ENCODE peak calls at places on chromosomes 6 and 20, in eight cellular contexts. I is fibroblast of lung, L is HepG2, O is colonic mucosa, G is IMR-90, U is neural progenitor cell, A is GM23248, R is astrocyte. C is an unnamed sample.

GRCh38 chr6:467111-467510 is 75.6 kb downstream of the IRF4 start:
- DNase-seq in I (no peak), L (no peak), O (no peak), G (no peak), U (no peak), A (no peak), R (no peak), C (no peak)

GRCh38 chr20:10379761-10380160 is 54.3 kb downstream of the MKKS start:
- DNase-seq in I (no peak), L (no peak), O (no peak), G (no peak), U (no peak), A (no peak), R (no peak), C (no peak)

GRCh38 chr6:147205690-147206600 is 1.7 kb downstream of the STXBP5 start:
- DNase-seq in I (peak), L (peak), O (peak), G (peak), U (peak), A (peak), R (peak), C (no peak)

GRCh38 chr6:138428943-138429616 is 25.1 kb downstream of the HEBP2 start:
- DNase-seq in I (peak), L (peak), O (no peak), G (peak), U (peak), A (peak), R (peak), C (peak)

GRCh38 chr20:32037929-32038328 is 14.1 kb upstream of the HCK start:
- DNase-seq in I (peak), L (no peak), O (no peak), G (peak), U (no peak), A (peak), R (peak), C (no peak)

GRCh38 chr6:42978487-42978792 is 541 bp downstream of the PEX6 start:
- DNase-seq in I (peak), L (no peak), O (peak), G (no peak), U (peak), A (peak), R (no peak), C (peak)

GRCh38 chr6:154732538-154732823 is 735 bp upstream of the SCAF8 start:
- DNase-seq in I (no peak), L (no peak), O (no peak), G (no peak), U (peak), A (no peak), R (peak), C (no peak)

GRCh38 chr20:18679020-18679419 is 91.2 kb downstream of the DTD1 start:
- DNase-seq in I (peak), L (no peak), O (no peak), G (peak), U (no peak), A (peak), R (peak), C (peak)

GRCh38 chr6:117547688-117548621 is 54.4 kb downstream of the GOPC start:
- DNase-seq in I (peak), L (no peak), O (peak), G (peak), U (no peak), A (no peak), R (peak), C (no peak)

GRCh38 chr6:45763281-45763680 is 252.4 kb downstream of the CLIC5 start:
- DNase-seq in I (no peak), L (no peak), O (no peak), G (no peak), U (no peak), A (no peak), R (no peak), C (no peak)

GRCh38 chr6:105274678-105275077 is 94.9 kb upstream of the POPDC3 start:
- DNase-seq in I (no peak), L (no peak), O (no peak), G (no peak), U (no peak), A (no peak), R (no peak), C (no peak)

GRCh38 chr6:39938773-39939381 is 4.6 kb upstream of the MOCS1 start:
- DNase-seq in I (no peak), L (peak), O (peak), G (no peak), U (no peak), A (no peak), R (no peak), C (peak)

GRCh38 chr6:142942805-142943227 is 2.2 kb downstream of the HIVEP2 start:
- DNase-seq in I (peak), L (peak), O (no peak), G (peak), U (no peak), A (peak), R (peak), C (no peak)

GRCh38 chr6:43639984-43640800 is 4.6 kb downstream of the MAD2L1BP start:
- DNase-seq in I (no peak), L (no peak), O (no peak), G (no peak), U (no peak), A (no peak), R (no peak), C (no peak)

GRCh38 chr20:21203036-21203656 is 77.3 kb downstream of the KIZ start:
- DNase-seq in I (no peak), L (no peak), O (no peak), G (no peak), U (no peak), A (no peak), R (no peak), C (no peak)

GRCh38 chr6:34027445-34027936 is 118.4 kb downstream of the GRM4 start:
- DNase-seq in I (no peak), L (peak), O (peak), G (peak), U (peak), A (peak), R (no peak), C (peak)

GRCh38 chr6:134702279-134702678 is 247.6 kb downstream of the ALDH8A1 start:
- DNase-seq in I (no peak), L (no peak), O (no peak), G (no peak), U (no peak), A (no peak), R (no peak), C (no peak)

GRCh38 chr6:129685640-129686031 is 24.3 kb downstream of the ARHGAP18 start:
- DNase-seq in I (no peak), L (no peak), O (no peak), G (no peak), U (no peak), A (no peak), R (no peak), C (no peak)

GRCh38 chr20:25376886-25377285 is 13.7 kb downstream of the ABHD12 start:
- DNase-seq in I (no peak), L (no peak), O (no peak), G (no peak), U (no peak), A (no peak), R (no peak), C (no peak)

GRCh38 chr6:11374036-11375010 is 141.9 kb upstream of the NEDD9 start:
- DNase-seq in I (no peak), L (peak), O (no peak), G (no peak), U (no peak), A (no peak), R (no peak), C (no peak)

GRCh38 chr6:73523434-73524123 is 2.7 kb upstream of the EEF1A1 start:
- DNase-seq in I (peak), L (peak), O (peak), G (peak), U (no peak), A (peak), R (no peak), C (peak)

GRCh38 chr6:26553739-26554668 is 15.8 kb downstream of the HMGN4 start:
- DNase-seq in I (peak), L (peak), O (peak), G (peak), U (peak), A (peak), R (peak), C (peak)

GRCh38 chr6:75431379-75431778 is 62.2 kb downstream of the FILIP1 start:
- DNase-seq in I (no peak), L (no peak), O (no peak), G (peak), U (no peak), A (peak), R (no peak), C (no peak)

GRCh38 chr6:136347847-136348246 is 58.2 kb upstream of the BCLAF1 start:
- DNase-seq in I (no peak), L (no peak), O (no peak), G (no peak), U (no peak), A (peak), R (no peak), C (no peak)

GRCh38 chr6:73579851-73580246 is 59.0 kb upstream of the EEF1A1 start:
- DNase-seq in I (peak), L (peak), O (no peak), G (peak), U (no peak), A (peak), R (peak), C (peak)

GRCh38 chr6:134519456-134519855 is 201.5 kb upstream of the SGK1 start:
- DNase-seq in I (no peak), L (no peak), O (no peak), G (peak), U (no peak), A (no peak), R (no peak), C (no peak)

GRCh38 chr6:106446983-106447382 is 86.5 kb downstream of the CRYBG1 start:
- DNase-seq in I (no peak), L (no peak), O (no peak), G (no peak), U (no peak), A (no peak), R (no peak), C (no peak)

GRCh38 chr6:106749611-106750010 is 120.2 kb downstream of the QRSL1 start:
- DNase-seq in I (no peak), L (no peak), O (no peak), G (peak), U (no peak), A (peak), R (peak), C (peak)

GRCh38 chr6:135067891-135068290 is 13.3 kb upstream of the HBS1L start:
- DNase-seq in I (no peak), L (no peak), O (no peak), G (no peak), U (no peak), A (no peak), R (no peak), C (no peak)

GRCh38 chr6:170068496-170068895 is 222.4 kb downstream of the DLL1 start:
- DNase-seq in I (no peak), L (no peak), O (no peak), G (no peak), U (no peak), A (no peak), R (no peak), C (no peak)

GRCh38 chr6:143595256-143596036 is 82.3 kb upstream of the PHACTR2 start:
- DNase-seq in I (no peak), L (no peak), O (no peak), G (no peak), U (no peak), A (peak), R (no peak), C (no peak)

GRCh38 chr20:10676518-10676917 is 2.7 kb upstream of the JAG1 start:
- DNase-seq in I (no peak), L (no peak), O (no peak), G (no peak), U (no peak), A (no peak), R (no peak), C (no peak)

GRCh38 chr6:12328701-12329100 is 38.5 kb downstream of the EDN1 start:
- DNase-seq in I (peak), L (no peak), O (no peak), G (no peak), U (no peak), A (peak), R (no peak), C (no peak)

GRCh38 chr6:80548496-80548895 is 442.0 kb downstream of the BCKDHB start:
- DNase-seq in I (peak), L (no peak), O (no peak), G (peak), U (no peak), A (peak), R (peak), C (no peak)

GRCh38 chr20:50115591-50116367 is 2.8 kb upstream of the UBE2V1 start:
- DNase-seq in I (peak), L (peak), O (peak), G (peak), U (peak), A (peak), R (peak), C (peak)
- H3K9ac ChIP-seq in I (peak), L (peak), O (peak), G (peak), U (peak), A (peak), R (peak), C (peak)

GRCh38 chr20:59515013-59515905 is 89.1 kb upstream of the PHACTR3 start:
- DNase-seq in I (peak), L (peak), O (peak), G (peak), U (peak), A (peak), R (peak), C (peak)

GRCh38 chr20:59520814-59521213 is 83.5 kb upstream of the PHACTR3 start:
- DNase-seq in I (no peak), L (no peak), O (no peak), G (no peak), U (no peak), A (no peak), R (no peak), C (no peak)

GRCh38 chr20:59518881-59519706 is 85.2 kb upstream of the PHACTR3 start:
- DNase-seq in I (peak), L (peak), O (peak), G (peak), U (peak), A (peak), R (peak), C (peak)

GRCh38 chr20:59515906-59516209 is 88.5 kb upstream of the PHACTR3 start:
- DNase-seq in I (no peak), L (no peak), O (no peak), G (no peak), U (no peak), A (no peak), R (no peak), C (no peak)

GRCh38 chr20:59519707-59520014 is 84.7 kb upstream of the PHACTR3 start:
- DNase-seq in I (no peak), L (no peak), O (no peak), G (no peak), U (no peak), A (no peak), R (no peak), C (no peak)
- H3K9ac ChIP-seq in I (no peak), L (no peak), O (no peak), G (no peak), U (no peak), A (no peak), R (no peak), C (no peak)

GRCh38 chr6:103396768-103397167 is 1463.0 kb downstream of the HACE1 start:
- DNase-seq in I (no peak), L (no peak), O (no peak), G (no peak), U (no peak), A (no peak), R (no peak), C (no peak)
- H3K9ac ChIP-seq in I (no peak), L (no peak), O (no peak), G (no peak), U (no peak), A (no peak), R (no peak), C (no peak)

GRCh38 chr6:16386056-16386455 is 147.7 kb downstream of the GMPR start:
- DNase-seq in I (no peak), L (no peak), O (no peak), G (no peak), U (no peak), A (no peak), R (no peak), C (no peak)
- H3K9ac ChIP-seq in I (no peak), L (no peak), O (no peak), G (no peak), U (no peak), A (no peak), R (no peak), C (no peak)

DNA sequence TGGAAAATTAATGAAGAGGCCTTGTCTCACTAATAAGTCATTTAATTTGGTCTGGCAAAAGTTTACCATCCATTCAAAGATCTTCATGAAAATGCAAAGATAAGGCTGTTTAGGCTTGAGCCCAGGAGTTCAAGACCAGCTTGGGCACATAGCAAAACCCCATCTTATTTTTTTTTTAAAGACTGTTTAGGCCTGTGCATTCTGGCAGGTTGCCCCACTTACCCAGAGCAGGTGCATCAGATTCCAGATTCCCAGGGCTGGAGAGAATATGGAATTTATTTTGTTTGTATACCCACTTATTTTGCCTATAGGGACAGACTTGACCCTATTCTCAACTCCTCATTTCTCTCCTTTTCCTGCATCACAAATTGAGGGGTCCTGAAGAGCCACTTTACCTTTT is 5.7 kb downstream of the FOXO3 start:
- DNase-seq in I (no peak), L (no peak), O (no peak), G (no peak), U (no peak), A (no peak), R (no peak), C (no peak)
- H3K9ac ChIP-seq in I (no peak), L (no peak), O (no peak), G (no peak), U (no peak), A (peak), R (no peak), C (no peak)

GRCh38 chr20:4775322-4776078 is 53.8 kb downstream of the PRND start:
- DNase-seq in I (no peak), L (no peak), O (no peak), G (no peak), U (no peak), A (no peak), R (no peak), C (no peak)

GRCh38 chr20:4774209-4774608 is 52.5 kb downstream of the PRND start:
- DNase-seq in I (no peak), L (no peak), O (no peak), G (no peak), U (no peak), A (peak), R (no peak), C (no peak)

GRCh38 chr20:4769328-4769727 is 47.6 kb downstream of the PRND start:
- DNase-seq in I (no peak), L (peak), O (no peak), G (no peak), U (no peak), A (no peak), R (no peak), C (no peak)

GRCh38 chr20:4773736-4774135 is 52.0 kb downstream of the PRND start:
- DNase-seq in I (no peak), L (no peak), O (no peak), G (no peak), U (no peak), A (no peak), R (no peak), C (no peak)

GRCh38 chr20:4772132-4772531 is 50.4 kb downstream of the PRND start:
- DNase-seq in I (no peak), L (no peak), O (no peak), G (no peak), U (no peak), A (no peak), R (no peak), C (no peak)
- H3K9ac ChIP-seq in I (no peak), L (no peak), O (no peak), G (no peak), U (no peak), A (no peak), R (no peak), C (no peak)

GRCh38 chr6:63597142-63598000 is 25.1 kb downstream of the LOC128125822 start:
- DNase-seq in I (peak), L (no peak), O (no peak), G (no peak), U (no peak), A (peak), R (peak), C (no peak)
- H3K9ac ChIP-seq in I (no peak), L (peak), O (no peak), G (no peak), U (peak), A (peak), R (peak), C (peak)

GRCh38 chr6:166006593-166007301 is 160.9 kb downstream of the TBXT start:
- DNase-seq in I (peak), L (no peak), O (no peak), G (peak), U (peak), A (peak), R (peak), C (peak)

GRCh38 chr6:166004491-166005275 is 163.0 kb downstream of the TBXT start:
- DNase-seq in I (peak), L (no peak), O (no peak), G (no peak), U (no peak), A (no peak), R (no peak), C (no peak)

GRCh38 chr6:166007349-166008263 is 160.0 kb downstream of the TBXT start:
- DNase-seq in I (peak), L (no peak), O (no peak), G (peak), U (peak), A (peak), R (peak), C (no peak)

GRCh38 chr6:166005401-166005845 is 162.2 kb downstream of the TBXT start:
- DNase-seq in I (peak), L (no peak), O (no peak), G (peak), U (peak), A (peak), R (peak), C (no peak)

DNA sequence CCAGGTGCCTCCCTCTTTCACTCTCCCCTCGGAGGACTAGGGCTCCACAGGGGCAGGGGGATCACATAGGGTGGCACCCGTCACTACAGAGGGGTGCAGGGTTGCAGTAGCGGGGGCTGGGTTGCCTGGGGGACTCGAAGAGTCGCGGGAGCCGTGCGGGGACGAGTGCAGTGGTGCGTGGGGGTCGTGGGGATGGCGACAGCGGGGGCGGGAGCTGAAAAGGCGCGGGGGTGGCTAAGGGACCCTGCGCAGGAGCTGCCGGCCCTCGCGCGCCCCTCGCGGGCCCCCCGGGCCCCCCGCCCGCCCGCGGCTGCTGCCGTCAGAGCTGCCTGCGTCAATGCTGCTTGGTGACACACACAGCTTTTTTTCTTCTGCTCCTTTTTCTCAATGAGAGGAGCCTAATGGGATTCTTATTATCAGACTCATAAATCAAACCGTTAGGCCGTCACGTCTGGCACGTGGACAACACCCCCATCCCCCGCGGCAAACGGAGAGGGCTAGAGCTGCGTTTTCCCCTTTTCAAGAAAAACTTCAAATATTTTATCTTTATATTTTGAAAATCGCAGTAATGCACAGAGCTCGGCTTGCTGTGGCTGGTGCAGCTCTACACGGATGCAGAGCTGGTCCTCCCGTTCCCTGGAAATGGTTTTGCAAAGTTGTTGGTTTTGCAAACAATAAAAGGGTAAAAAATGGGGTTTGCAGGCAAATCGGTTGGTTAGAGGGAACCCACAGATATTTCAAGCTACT is 161.6 kb downstream of the TBXT start:
- DNase-seq in I (peak), L (no peak), O (peak), G (peak), U (peak), A (peak), R (peak), C (peak)
- H3K9ac ChIP-seq in I (peak), L (no peak), O (peak), G (peak), U (no peak), A (peak), R (peak), C (peak)

DNA sequence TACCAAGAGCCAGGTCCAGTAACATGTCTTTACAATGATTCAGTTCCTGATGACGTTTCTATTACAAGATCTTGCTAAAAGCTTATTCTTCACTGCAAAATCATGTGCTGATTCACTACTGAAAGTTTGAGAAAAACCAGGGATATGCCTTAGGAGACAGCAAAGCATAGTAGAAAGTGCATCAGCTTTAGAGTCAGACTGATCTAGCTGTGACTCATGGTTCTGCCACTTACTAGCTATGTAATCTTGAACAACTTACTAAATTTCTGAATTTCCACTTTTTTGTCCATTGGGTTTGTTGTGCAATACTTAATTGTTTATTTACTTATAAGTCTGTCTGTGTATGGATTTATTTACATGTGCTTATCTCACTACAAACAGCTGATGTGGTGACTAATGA is 198.5 kb upstream of the RSPO3 start:
- DNase-seq in I (peak), L (no peak), O (no peak), G (peak), U (no peak), A (peak), R (peak), C (no peak)
- H3K9ac ChIP-seq in I (no peak), L (no peak), O (no peak), G (no peak), U (no peak), A (peak), R (no peak), C (no peak)

C was measured in mesendoderm.